ENCODE peak calls at places on chromosomes 2 and 18, in ten cellular contexts. R is GM23338, X is thoracic aorta, B is left ventricle myocardium inferior, E is fibroblast of mammary gland, P is GM12865, G is cardiac fibroblast, A is AG10803, J is OCI-LY7, F is lung. N is an unnamed sample.

GRCh38 chr2:224584768-224585204 is 377 bp downstream of the CUL3 start:
- DNase-seq in X (no peak), B (peak), J (peak), E (no peak), R (peak), P (peak), G (peak), A (peak), F (peak), N (no peak)

GRCh38 chr2:10518470-10519060 is 70.4 kb upstream of the ODC1 start:
- DNase-seq in X (no peak), A (no peak), J (no peak), G (no peak), P (no peak), F (no peak), R (no peak), E (no peak), B (no peak), N (no peak)

GRCh38 chr2:206160124-206160806 is 570 bp downstream of the EEF1B2 start:
- DNase-seq in X (no peak), B (no peak), G (peak), R (no peak), A (peak), F (no peak), P (peak), E (no peak), J (peak), N (peak)

GRCh38 chr18:12408247-12408869 is 629 bp downstream of the PRELID3A start:
- DNase-seq in B (no peak), E (peak), G (peak), X (no peak), F (peak), R (no peak), J (peak), A (peak), P (peak), N (no peak)

GRCh38 chr18:23114911-23115310 is 20.4 kb upstream of the CABLES1 start:
- DNase-seq in E (peak), J (no peak), G (peak), B (no peak), F (no peak), A (no peak), X (no peak), R (no peak), P (no peak), N (peak)

GRCh38 chr18:44943201-44943881 is 262.7 kb downstream of the SETBP1 start:
- DNase-seq in B (no peak), R (peak), G (peak), A (peak), X (no peak), J (no peak), P (no peak), E (peak), F (no peak), N (no peak)

GRCh38 chr2:24164416-24164973 is 10.4 kb upstream of the FAM228A start:
- DNase-seq in E (peak), F (no peak), B (peak), G (no peak), J (peak), A (no peak), R (peak), X (no peak), P (peak), N (no peak)

GRCh38 chr18:41113885-41114482 is 841.0 kb upstream of the PIK3C3 start:
- DNase-seq in X (no peak), R (no peak), F (no peak), J (no peak), E (peak), P (no peak), G (peak), A (peak), B (no peak), N (peak)

GRCh38 chr18:35137632-35138031 is 96.4 kb downstream of the MAPRE2 start:
- DNase-seq in P (no peak), F (no peak), B (no peak), R (no peak), J (no peak), G (no peak), X (no peak), A (no peak), E (no peak), N (no peak)

GRCh38 chr2:97723156-97724072 is 10.0 kb downstream of the ZAP70 start:
- DNase-seq in B (peak), X (no peak), J (no peak), F (no peak), E (no peak), A (no peak), P (no peak), G (no peak), R (no peak), N (no peak)

GRCh38 chr2:146817613-146818012 is 1027.2 kb upstream of the ACVR2A start:
- DNase-seq in R (peak), F (no peak), P (no peak), B (no peak), A (no peak), J (no peak), G (no peak), X (no peak), E (peak), N (no peak)

GRCh38 chr2:222862068-222862914 is 1.5 kb downstream of the ACSL3 start:
- DNase-seq in R (no peak), P (no peak), F (no peak), B (no peak), X (no peak), J (peak), G (peak), E (peak), A (peak), N (peak)

GRCh38 chr2:122523981-122524380 is 768.5 kb downstream of the TSN start:
- DNase-seq in P (no peak), G (no peak), E (no peak), X (no peak), R (no peak), F (no peak), J (no peak), B (no peak), A (no peak), N (no peak)

GRCh38 chr2:100019499-100019898 is 122.9 kb downstream of the AFF3 start:
- DNase-seq in G (no peak), A (no peak), E (no peak), R (no peak), P (no peak), X (no peak), B (no peak), F (no peak), J (no peak), N (no peak)

GRCh38 chr2:216950547-216950946 is 90.7 kb upstream of the TNP1 start:
- DNase-seq in J (no peak), P (no peak), B (no peak), X (no peak), R (no peak), A (no peak), F (no peak), E (no peak), G (no peak), N (no peak)

GRCh38 chr2:197497301-197497700 is 2.3 kb downstream of the HSPD1 start:
- DNase-seq in J (no peak), X (no peak), E (no peak), P (no peak), R (no peak), B (no peak), G (no peak), F (no peak), A (no peak), N (no peak)
- H3K4me3 ChIP-seq in J (peak), X (no peak), E (peak), P (peak), R (peak), B (peak), G (no peak), F (no peak), A (no peak), N (no peak)

GRCh38 chr2:167294031-167294774 is 405.9 kb downstream of the XIRP2 start:
- DNase-seq in R (peak), B (no peak), E (peak), J (no peak), F (no peak), X (no peak), G (peak), A (no peak), P (no peak), N (peak)
- H3K4me3 ChIP-seq in R (peak), B (peak), E (peak), J (no peak), F (no peak), X (peak), G (peak), A (peak), P (no peak), N (peak)

GRCh38 chr18:25815659-25816058 is 274.8 kb downstream of the SS18 start:
- DNase-seq in R (no peak), J (no peak), X (no peak), B (no peak), E (no peak), G (no peak), P (no peak), F (no peak), A (peak), N (no peak)

GRCh38 chr18:25810736-25811135 is 279.7 kb downstream of the SS18 start:
- DNase-seq in E (no peak), F (no peak), R (no peak), A (no peak), B (no peak), J (no peak), P (no peak), X (no peak), G (no peak), N (no peak)

GRCh38 chr18:25817571-25818237 is 272.7 kb downstream of the SS18 start:
- DNase-seq in F (no peak), A (no peak), B (no peak), X (no peak), J (no peak), P (no peak), G (no peak), E (no peak), R (no peak), N (no peak)

GRCh38 chr18:25818505-25818904 is 271.9 kb downstream of the SS18 start:
- DNase-seq in J (no peak), X (no peak), B (no peak), A (no peak), R (no peak), P (no peak), G (no peak), F (no peak), E (no peak), N (no peak)

DNA sequence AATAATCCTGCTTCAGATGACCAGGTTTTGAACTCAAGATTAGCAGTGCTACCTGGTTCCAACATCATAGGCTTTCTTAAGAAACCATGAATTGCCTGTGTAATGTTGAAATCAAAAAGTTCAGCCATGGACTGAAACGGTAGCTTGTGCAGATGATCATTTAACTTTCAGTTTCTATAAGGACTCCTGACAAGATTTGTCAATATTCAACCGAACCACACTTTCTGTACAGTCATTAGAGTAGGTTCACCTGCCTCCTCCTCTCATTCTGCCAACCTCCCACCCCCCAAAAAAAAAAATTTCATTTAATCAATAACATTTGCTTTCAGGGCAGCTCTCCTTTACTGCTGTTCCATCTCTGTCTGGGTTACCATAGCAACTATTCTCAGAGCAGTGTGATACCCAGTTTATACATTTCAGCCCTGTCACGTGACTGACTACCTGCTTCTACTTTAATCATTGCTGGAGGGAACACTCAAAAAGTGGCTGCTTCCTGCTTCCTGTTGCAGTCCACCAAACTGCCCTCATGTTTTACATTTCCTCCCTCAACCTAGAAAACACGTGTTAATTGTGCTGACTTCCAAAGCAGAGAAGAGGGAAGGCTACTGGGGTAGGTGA is 275.5 kb downstream of the SS18 start:
- DNase-seq in P (peak), G (no peak), R (no peak), B (no peak), X (no peak), E (no peak), A (no peak), F (no peak), J (peak), N (no peak)
- H3K4me3 ChIP-seq in P (no peak), G (no peak), R (no peak), B (no peak), X (no peak), E (no peak), A (no peak), F (no peak), J (no peak), N (no peak)

GRCh38 chr2:234887277-234887676 is 64.5 kb upstream of the SH3BP4 start:
- DNase-seq in J (no peak), R (no peak), P (no peak), A (no peak), B (no peak), E (no peak), G (no peak), X (no peak), F (no peak), N (no peak)

GRCh38 chr2:234884591-234884990 is 67.2 kb upstream of the SH3BP4 start:
- DNase-seq in E (no peak), X (no peak), J (no peak), R (no peak), G (no peak), F (no peak), B (no peak), A (no peak), P (no peak), N (no peak)

GRCh38 chr2:234885113-234885512 is 66.7 kb upstream of the SH3BP4 start:
- DNase-seq in R (peak), X (no peak), G (no peak), A (no peak), P (no peak), E (no peak), B (no peak), F (no peak), J (no peak), N (no peak)

GRCh38 chr2:234881413-234882241 is 70.2 kb upstream of the SH3BP4 start:
- DNase-seq in R (peak), A (peak), E (peak), P (peak), G (peak), X (peak), J (peak), F (peak), B (peak), N (peak)

DNA sequence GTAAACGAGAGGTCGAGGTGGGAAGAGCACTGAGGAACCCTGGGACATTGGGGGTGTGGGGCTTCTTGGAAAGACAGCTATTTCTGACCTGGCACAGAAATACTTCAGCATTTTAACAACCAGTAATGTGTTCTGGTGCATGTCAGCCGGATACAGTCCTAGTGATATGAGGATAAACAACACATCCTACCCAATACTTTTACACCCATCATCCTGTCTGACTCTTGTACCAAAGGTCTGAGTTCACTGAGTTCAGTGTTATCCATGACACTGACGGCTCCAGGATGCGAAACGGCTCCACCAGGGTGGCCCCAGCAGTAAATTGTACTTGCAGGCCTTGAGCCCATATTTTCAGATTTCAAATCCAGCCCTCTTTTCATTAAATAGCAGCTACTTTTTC is 65.9 kb upstream of the SH3BP4 start:
- DNase-seq in G (no peak), B (no peak), E (no peak), A (no peak), X (no peak), J (no peak), P (no peak), R (no peak), F (no peak), N (no peak)
- H3K4me3 ChIP-seq in G (no peak), B (no peak), E (no peak), A (no peak), X (no peak), J (no peak), P (no peak), R (no peak), F (no peak), N (no peak)

GRCh38 chr2:120488531-120488930 is 142.6 kb downstream of the INHBB start:
- DNase-seq in B (no peak), P (no peak), R (no peak), J (no peak), A (no peak), E (no peak), G (no peak), F (no peak), X (no peak), N (no peak)
- H3K4me3 ChIP-seq in B (no peak), P (no peak), R (no peak), J (no peak), A (no peak), E (no peak), G (no peak), F (no peak), X (no peak), N (no peak)

N was measured in IMR-90.